ENCODE peak calls at places on chromosomes 6 and 20, in ten cellular contexts. One of them, this sample, is unnamed.

GRCh38 chr6:5095236-5095635 is 10.1 kb downstream of the PPP1R3G start:
- DNase-seq in left ventricle myocardium inferior: no peak
- DNase-seq in OCI-LY7: no peak
- DNase-seq in GM23338: no peak
- DNase-seq in substantia nigra: no peak
- DNase-seq in A549: no peak
- DNase-seq in dorsolateral prefrontal cortex: no peak
- DNase-seq in right lobe of liver: no peak
- DNase-seq in psoas muscle: no peak
- DNase-seq in CD8-positive, alpha-beta T cell: no peak
- DNase-seq in this sample: no peak

GRCh38 chr6:54299542-54300269 is 8.5 kb upstream of the TINAG start:
- DNase-seq in left ventricle myocardium inferior: no peak
- DNase-seq in OCI-LY7: no peak
- DNase-seq in GM23338: no peak
- DNase-seq in substantia nigra: no peak
- DNase-seq in A549: no peak
- DNase-seq in dorsolateral prefrontal cortex: no peak
- DNase-seq in right lobe of liver: no peak
- DNase-seq in psoas muscle: no peak
- DNase-seq in CD8-positive, alpha-beta T cell: no peak
- DNase-seq in this sample: no peak

GRCh38 chr6:6218246-6219085 is 102.0 kb downstream of the F13A1 start:
- DNase-seq in left ventricle myocardium inferior: no peak
- DNase-seq in OCI-LY7: no peak
- DNase-seq in GM23338: no peak
- DNase-seq in substantia nigra: no peak
- DNase-seq in A549: peak
- DNase-seq in dorsolateral prefrontal cortex: no peak
- DNase-seq in right lobe of liver: no peak
- DNase-seq in psoas muscle: peak
- DNase-seq in CD8-positive, alpha-beta T cell: no peak
- DNase-seq in this sample: no peak

GRCh38 chr6:46926481-46926880 is 4.7 kb upstream of the ADGRF5 start:
- DNase-seq in left ventricle myocardium inferior: no peak
- DNase-seq in OCI-LY7: no peak
- DNase-seq in GM23338: no peak
- DNase-seq in substantia nigra: no peak
- DNase-seq in A549: peak
- DNase-seq in dorsolateral prefrontal cortex: no peak
- DNase-seq in right lobe of liver: no peak
- DNase-seq in psoas muscle: no peak
- DNase-seq in CD8-positive, alpha-beta T cell: no peak
- DNase-seq in this sample: no peak

GRCh38 chr20:25462166-25462565 is 54.7 kb downstream of the GINS1 start:
- DNase-seq in left ventricle myocardium inferior: no peak
- DNase-seq in OCI-LY7: no peak
- DNase-seq in GM23338: no peak
- DNase-seq in substantia nigra: no peak
- DNase-seq in A549: no peak
- DNase-seq in dorsolateral prefrontal cortex: no peak
- DNase-seq in right lobe of liver: no peak
- DNase-seq in psoas muscle: no peak
- DNase-seq in CD8-positive, alpha-beta T cell: no peak
- DNase-seq in this sample: no peak

GRCh38 chr6:127900935-127901334 is at the start of gene THEMIS:
- DNase-seq in left ventricle myocardium inferior: no peak
- DNase-seq in OCI-LY7: no peak
- DNase-seq in GM23338: no peak
- DNase-seq in substantia nigra: no peak
- DNase-seq in A549: no peak
- DNase-seq in dorsolateral prefrontal cortex: no peak
- DNase-seq in right lobe of liver: no peak
- DNase-seq in psoas muscle: no peak
- DNase-seq in CD8-positive, alpha-beta T cell: peak
- DNase-seq in this sample: no peak

GRCh38 chr6:11207199-11207968 is 25.1 kb downstream of the NEDD9 start:
- DNase-seq in left ventricle myocardium inferior: peak
- DNase-seq in OCI-LY7: no peak
- DNase-seq in GM23338: no peak
- DNase-seq in substantia nigra: no peak
- DNase-seq in A549: peak
- DNase-seq in dorsolateral prefrontal cortex: no peak
- DNase-seq in right lobe of liver: peak
- DNase-seq in psoas muscle: no peak
- DNase-seq in CD8-positive, alpha-beta T cell: no peak
- DNase-seq in this sample: no peak

GRCh38 chr20:35171753-35172433 is at the start of gene PROCR:
- DNase-seq in left ventricle myocardium inferior: peak
- DNase-seq in OCI-LY7: no peak
- DNase-seq in GM23338: peak
- DNase-seq in substantia nigra: peak
- DNase-seq in A549: peak
- DNase-seq in dorsolateral prefrontal cortex: peak
- DNase-seq in right lobe of liver: peak
- DNase-seq in psoas muscle: peak
- DNase-seq in CD8-positive, alpha-beta T cell: peak
- DNase-seq in this sample: peak

GRCh38 chr20:9018346-9018745 is 50.5 kb upstream of the PLCB4 start:
- DNase-seq in left ventricle myocardium inferior: no peak
- DNase-seq in OCI-LY7: no peak
- DNase-seq in GM23338: no peak
- DNase-seq in substantia nigra: no peak
- DNase-seq in A549: no peak
- DNase-seq in dorsolateral prefrontal cortex: no peak
- DNase-seq in right lobe of liver: no peak
- DNase-seq in psoas muscle: no peak
- DNase-seq in CD8-positive, alpha-beta T cell: no peak
- DNase-seq in this sample: no peak

GRCh38 chr20:9021699-9022098 is 47.2 kb upstream of the PLCB4 start:
- DNase-seq in left ventricle myocardium inferior: no peak
- DNase-seq in OCI-LY7: no peak
- DNase-seq in GM23338: peak
- DNase-seq in substantia nigra: no peak
- DNase-seq in A549: no peak
- DNase-seq in dorsolateral prefrontal cortex: no peak
- DNase-seq in right lobe of liver: no peak
- DNase-seq in psoas muscle: no peak
- DNase-seq in CD8-positive, alpha-beta T cell: no peak
- DNase-seq in this sample: no peak

GRCh38 chr20:9022361-9022760 is 46.5 kb upstream of the PLCB4 start:
- DNase-seq in left ventricle myocardium inferior: no peak
- DNase-seq in OCI-LY7: no peak
- DNase-seq in GM23338: no peak
- DNase-seq in substantia nigra: no peak
- DNase-seq in A549: no peak
- DNase-seq in dorsolateral prefrontal cortex: no peak
- DNase-seq in right lobe of liver: no peak
- DNase-seq in psoas muscle: no peak
- DNase-seq in CD8-positive, alpha-beta T cell: no peak
- DNase-seq in this sample: no peak

GRCh38 chr20:9021216-9021615 is 47.7 kb upstream of the PLCB4 start:
- DNase-seq in left ventricle myocardium inferior: no peak
- DNase-seq in OCI-LY7: no peak
- DNase-seq in GM23338: no peak
- DNase-seq in substantia nigra: no peak
- DNase-seq in A549: no peak
- DNase-seq in dorsolateral prefrontal cortex: no peak
- DNase-seq in right lobe of liver: no peak
- DNase-seq in psoas muscle: no peak
- DNase-seq in CD8-positive, alpha-beta T cell: no peak
- DNase-seq in this sample: no peak

DNA sequence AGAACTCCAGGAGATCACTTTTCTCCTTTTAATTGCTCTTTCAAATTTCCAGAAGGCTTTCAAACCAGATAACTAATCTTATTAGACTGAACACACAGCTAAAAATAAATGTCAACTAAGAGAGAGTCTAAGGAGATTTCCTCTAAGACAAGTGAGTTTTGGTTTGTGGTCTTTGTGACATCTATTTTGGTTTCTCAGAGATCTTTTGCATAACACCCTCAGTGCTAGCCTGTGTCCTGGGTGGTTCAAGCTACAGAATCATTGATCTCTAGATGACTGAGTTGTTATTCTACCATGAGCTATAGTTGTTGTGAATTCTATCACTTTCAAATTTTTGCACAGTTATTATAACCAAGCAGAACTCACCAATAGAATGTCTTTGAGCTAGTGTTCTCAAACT is 49.1 kb upstream of the PLCB4 start:
- DNase-seq in left ventricle myocardium inferior: no peak
- DNase-seq in OCI-LY7: no peak
- DNase-seq in GM23338: no peak
- DNase-seq in substantia nigra: no peak
- DNase-seq in A549: no peak
- DNase-seq in dorsolateral prefrontal cortex: no peak
- DNase-seq in right lobe of liver: no peak
- DNase-seq in psoas muscle: no peak
- DNase-seq in CD8-positive, alpha-beta T cell: no peak
- DNase-seq in this sample: no peak
- H3K27ac ChIP-seq in left ventricle myocardium inferior: no peak
- H3K27ac ChIP-seq in OCI-LY7: no peak
- H3K27ac ChIP-seq in GM23338: no peak
- H3K27ac ChIP-seq in substantia nigra: no peak
- H3K27ac ChIP-seq in A549: no peak
- H3K27ac ChIP-seq in dorsolateral prefrontal cortex: no peak
- H3K27ac ChIP-seq in right lobe of liver: no peak
- H3K27ac ChIP-seq in psoas muscle: no peak
- H3K27ac ChIP-seq in CD8-positive, alpha-beta T cell: no peak
- H3K27ac ChIP-seq in this sample: no peak

GRCh38 chr6:37864250-37864649 is 44.7 kb downstream of the ZFAND3 start:
- DNase-seq in left ventricle myocardium inferior: no peak
- DNase-seq in OCI-LY7: no peak
- DNase-seq in GM23338: no peak
- DNase-seq in substantia nigra: no peak
- DNase-seq in A549: no peak
- DNase-seq in dorsolateral prefrontal cortex: no peak
- DNase-seq in right lobe of liver: no peak
- DNase-seq in psoas muscle: no peak
- DNase-seq in CD8-positive, alpha-beta T cell: no peak
- DNase-seq in this sample: no peak

GRCh38 chr6:37862992-37863391 is 43.5 kb downstream of the ZFAND3 start:
- DNase-seq in left ventricle myocardium inferior: no peak
- DNase-seq in OCI-LY7: no peak
- DNase-seq in GM23338: no peak
- DNase-seq in substantia nigra: no peak
- DNase-seq in A549: no peak
- DNase-seq in dorsolateral prefrontal cortex: no peak
- DNase-seq in right lobe of liver: no peak
- DNase-seq in psoas muscle: no peak
- DNase-seq in CD8-positive, alpha-beta T cell: no peak
- DNase-seq in this sample: no peak

GRCh38 chr6:37861452-37861851 is 41.9 kb downstream of the ZFAND3 start:
- DNase-seq in left ventricle myocardium inferior: no peak
- DNase-seq in OCI-LY7: no peak
- DNase-seq in GM23338: no peak
- DNase-seq in substantia nigra: no peak
- DNase-seq in A549: no peak
- DNase-seq in dorsolateral prefrontal cortex: no peak
- DNase-seq in right lobe of liver: no peak
- DNase-seq in psoas muscle: no peak
- DNase-seq in CD8-positive, alpha-beta T cell: no peak
- DNase-seq in this sample: no peak

GRCh38 chr6:37860226-37860839 is 40.8 kb downstream of the ZFAND3 start:
- DNase-seq in left ventricle myocardium inferior: no peak
- DNase-seq in OCI-LY7: peak
- DNase-seq in GM23338: peak
- DNase-seq in substantia nigra: no peak
- DNase-seq in A549: peak
- DNase-seq in dorsolateral prefrontal cortex: no peak
- DNase-seq in right lobe of liver: no peak
- DNase-seq in psoas muscle: no peak
- DNase-seq in CD8-positive, alpha-beta T cell: no peak
- DNase-seq in this sample: no peak

DNA sequence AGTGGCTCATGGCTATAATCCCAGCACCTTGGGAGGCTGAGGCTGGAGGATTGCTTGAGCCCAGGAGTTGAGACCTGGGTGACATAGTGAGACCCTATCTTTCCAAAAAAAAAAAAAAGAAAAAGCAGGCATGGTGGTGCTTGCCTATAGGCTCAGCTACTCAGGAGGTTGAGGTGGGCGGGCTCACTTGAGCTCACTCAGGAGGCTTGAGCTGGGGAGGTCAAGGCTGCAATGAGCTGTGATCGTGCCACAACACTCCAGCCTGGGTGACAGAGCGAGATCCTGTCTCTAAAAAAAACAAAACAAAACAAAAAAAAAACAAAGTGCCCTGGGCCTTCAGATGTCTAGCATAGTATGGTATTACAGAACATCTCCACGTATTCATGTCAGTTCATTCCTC is 42.9 kb downstream of the ZFAND3 start:
- DNase-seq in left ventricle myocardium inferior: no peak
- DNase-seq in OCI-LY7: no peak
- DNase-seq in GM23338: peak
- DNase-seq in substantia nigra: no peak
- DNase-seq in A549: no peak
- DNase-seq in dorsolateral prefrontal cortex: no peak
- DNase-seq in right lobe of liver: no peak
- DNase-seq in psoas muscle: no peak
- DNase-seq in CD8-positive, alpha-beta T cell: no peak
- DNase-seq in this sample: no peak
- H3K27ac ChIP-seq in left ventricle myocardium inferior: no peak
- H3K27ac ChIP-seq in OCI-LY7: no peak
- H3K27ac ChIP-seq in GM23338: no peak
- H3K27ac ChIP-seq in substantia nigra: no peak
- H3K27ac ChIP-seq in A549: no peak
- H3K27ac ChIP-seq in dorsolateral prefrontal cortex: no peak
- H3K27ac ChIP-seq in right lobe of liver: no peak
- H3K27ac ChIP-seq in psoas muscle: no peak
- H3K27ac ChIP-seq in CD8-positive, alpha-beta T cell: no peak
- H3K27ac ChIP-seq in this sample: no peak

GRCh38 chr6:158561247-158561884 is 1.5 kb downstream of the TMEM181 start:
- DNase-seq in left ventricle myocardium inferior: no peak
- DNase-seq in OCI-LY7: peak
- DNase-seq in GM23338: no peak
- DNase-seq in substantia nigra: no peak
- DNase-seq in A549: no peak
- DNase-seq in dorsolateral prefrontal cortex: no peak
- DNase-seq in right lobe of liver: no peak
- DNase-seq in psoas muscle: no peak
- DNase-seq in CD8-positive, alpha-beta T cell: no peak
- DNase-seq in this sample: peak

GRCh38 chr6:158559338-158559894 is 475 bp upstream of the TMEM181 start:
- DNase-seq in left ventricle myocardium inferior: no peak
- DNase-seq in OCI-LY7: no peak
- DNase-seq in GM23338: no peak
- DNase-seq in substantia nigra: no peak
- DNase-seq in A549: no peak
- DNase-seq in dorsolateral prefrontal cortex: no peak
- DNase-seq in right lobe of liver: no peak
- DNase-seq in psoas muscle: no peak
- DNase-seq in CD8-positive, alpha-beta T cell: no peak
- DNase-seq in this sample: no peak

GRCh38 chr6:158560787-158561246 is 926 bp downstream of the TMEM181 start:
- DNase-seq in left ventricle myocardium inferior: no peak
- DNase-seq in OCI-LY7: peak
- DNase-seq in GM23338: peak
- DNase-seq in substantia nigra: no peak
- DNase-seq in A549: no peak
- DNase-seq in dorsolateral prefrontal cortex: no peak
- DNase-seq in right lobe of liver: no peak
- DNase-seq in psoas muscle: no peak
- DNase-seq in CD8-positive, alpha-beta T cell: no peak
- DNase-seq in this sample: no peak

GRCh38 chr6:158559895-158560786 is at the start of gene TMEM181:
- DNase-seq in left ventricle myocardium inferior: peak
- DNase-seq in OCI-LY7: peak
- DNase-seq in GM23338: peak
- DNase-seq in substantia nigra: peak
- DNase-seq in A549: peak
- DNase-seq in dorsolateral prefrontal cortex: peak
- DNase-seq in right lobe of liver: peak
- DNase-seq in psoas muscle: peak
- DNase-seq in CD8-positive, alpha-beta T cell: peak
- DNase-seq in this sample: peak

DNA sequence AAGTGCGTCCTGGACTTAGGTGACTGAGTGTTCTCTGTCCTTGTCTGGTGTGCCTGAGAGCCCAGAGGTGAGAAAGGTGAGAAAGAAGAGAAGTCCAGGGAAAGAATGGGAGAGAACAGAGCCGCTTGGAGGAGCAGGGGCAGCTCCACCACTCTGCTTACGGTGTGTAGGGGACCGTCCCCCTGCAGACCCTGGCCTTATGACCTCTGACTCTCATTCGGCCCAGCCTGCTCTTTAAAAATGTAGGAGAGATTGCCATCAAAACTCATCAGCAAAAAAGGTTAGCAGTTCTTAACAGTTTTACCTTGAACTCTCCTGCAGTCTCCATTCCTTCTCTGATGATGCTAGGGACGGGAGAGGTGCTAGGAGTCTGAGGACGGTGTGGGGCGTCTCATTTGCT is 2.0 kb downstream of the TMEM181 start:
- DNase-seq in left ventricle myocardium inferior: no peak
- DNase-seq in OCI-LY7: no peak
- DNase-seq in GM23338: no peak
- DNase-seq in substantia nigra: no peak
- DNase-seq in A549: no peak
- DNase-seq in dorsolateral prefrontal cortex: no peak
- DNase-seq in right lobe of liver: no peak
- DNase-seq in psoas muscle: no peak
- DNase-seq in CD8-positive, alpha-beta T cell: no peak
- DNase-seq in this sample: no peak
- H3K27ac ChIP-seq in left ventricle myocardium inferior: no peak
- H3K27ac ChIP-seq in OCI-LY7: no peak
- H3K27ac ChIP-seq in GM23338: no peak
- H3K27ac ChIP-seq in substantia nigra: no peak
- H3K27ac ChIP-seq in A549: no peak
- H3K27ac ChIP-seq in dorsolateral prefrontal cortex: no peak
- H3K27ac ChIP-seq in right lobe of liver: no peak
- H3K27ac ChIP-seq in psoas muscle: no peak
- H3K27ac ChIP-seq in CD8-positive, alpha-beta T cell: no peak
- H3K27ac ChIP-seq in this sample: no peak

DNA sequence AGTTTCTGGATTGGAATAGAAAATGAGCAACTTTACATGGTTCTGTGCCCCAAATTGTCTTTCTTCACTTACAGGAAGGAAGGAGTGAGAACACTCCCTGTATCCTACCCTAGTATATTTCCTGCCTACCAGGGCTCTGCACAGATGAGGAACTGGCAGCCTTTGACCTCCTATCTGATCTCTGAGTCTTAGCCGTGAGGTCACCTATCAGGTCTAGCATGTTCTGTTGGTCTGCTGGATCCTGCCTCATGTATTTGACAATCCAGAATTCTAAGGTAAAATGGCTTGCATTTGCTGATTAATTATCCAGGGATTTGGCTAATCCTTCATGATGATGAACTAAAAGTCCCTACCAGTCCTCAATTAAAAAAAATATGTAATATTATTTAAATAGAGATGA is 35.0 kb upstream of the TRAM2 start:
- DNase-seq in left ventricle myocardium inferior: no peak
- DNase-seq in OCI-LY7: no peak
- DNase-seq in GM23338: no peak
- DNase-seq in substantia nigra: no peak
- DNase-seq in A549: no peak
- DNase-seq in dorsolateral prefrontal cortex: no peak
- DNase-seq in right lobe of liver: no peak
- DNase-seq in psoas muscle: no peak
- DNase-seq in CD8-positive, alpha-beta T cell: no peak
- DNase-seq in this sample: no peak
- H3K27ac ChIP-seq in left ventricle myocardium inferior: no peak
- H3K27ac ChIP-seq in OCI-LY7: no peak
- H3K27ac ChIP-seq in GM23338: no peak
- H3K27ac ChIP-seq in substantia nigra: no peak
- H3K27ac ChIP-seq in A549: no peak
- H3K27ac ChIP-seq in dorsolateral prefrontal cortex: no peak
- H3K27ac ChIP-seq in right lobe of liver: no peak
- H3K27ac ChIP-seq in psoas muscle: no peak
- H3K27ac ChIP-seq in CD8-positive, alpha-beta T cell: no peak
- H3K27ac ChIP-seq in this sample: no peak

This sample was measured in aorta.